ENCODE peak calls at places on chromosomes 3 and 15, in nine cellular contexts. K, U, P, H, D, W, T, V and C are unnamed samples.

GRCh38 chr3:56855856-56856538 is 54.2 kb upstream of the ARHGEF3 start:
- DNase-seq in P (no peak), D (no peak), U (no peak), W (peak), V (no peak), T (peak), H (no peak), K (peak), C (peak)

GRCh38 chr3:150005243-150006102 is 34.8 kb upstream of the PFN2 start:
- DNase-seq in D (no peak), T (no peak), H (no peak), W (no peak), K (no peak), P (no peak), U (no peak), V (no peak), C (no peak)

GRCh38 chr3:81302045-81302444 is 459.4 kb downstream of the GBE1 start:
- DNase-seq in P (no peak), V (peak), D (no peak), U (no peak), K (peak), T (no peak), W (no peak), H (peak), C (peak)

GRCh38 chr3:79358327-79358726 is 409.5 kb downstream of the ROBO1 start:
- DNase-seq in U (no peak), W (no peak), K (no peak), H (no peak), V (no peak), D (no peak), T (no peak), P (no peak), C (no peak)

GRCh38 chr15:70703483-70703882 is 59.9 kb downstream of the UACA start:
- DNase-seq in H (no peak), U (no peak), T (no peak), V (no peak), K (no peak), W (no peak), D (no peak), P (no peak), C (no peak)

GRCh38 chr3:89353465-89353864 is 246.0 kb downstream of the EPHA3 start:
- DNase-seq in U (no peak), P (no peak), H (peak), D (no peak), T (no peak), V (no peak), W (no peak), K (no peak), C (peak)

GRCh38 chr3:41846850-41847249 is 115.1 kb downstream of the ULK4 start:
- DNase-seq in D (no peak), H (no peak), T (no peak), W (no peak), K (no peak), U (no peak), V (no peak), P (no peak), C (no peak)

GRCh38 chr3:149581681-149582349 is 76.0 kb downstream of the WWTR1 start:
- DNase-seq in P (no peak), H (peak), V (peak), W (no peak), T (no peak), D (peak), U (peak), K (no peak), C (no peak)

GRCh38 chr3:53773586-53774368 is 72.4 kb downstream of the CHDH start:
- DNase-seq in W (no peak), P (no peak), H (no peak), D (no peak), V (no peak), K (no peak), T (no peak), U (no peak), C (no peak)

GRCh38 chr3:177491301-177492031 is 294.2 kb upstream of the TBL1XR1 start:
- DNase-seq in U (no peak), V (peak), W (no peak), T (no peak), P (no peak), K (peak), D (no peak), H (peak), C (no peak)

GRCh38 chr15:66722757-66723540 is 20.9 kb downstream of the SMAD6 start:
- DNase-seq in D (no peak), U (no peak), H (no peak), K (no peak), P (no peak), V (no peak), W (no peak), T (no peak), C (no peak)